ENCODE peak calls at places on chromosomes 4 and X, in eight cellular contexts. B is BJ; M is choroid plexus epithelial cell; Z is mesothelial cell of epicardium; A is ovary; U is GM23338; L is CD4-positive, alpha-beta T cell; T is lower lobe of right lung. K is an unnamed sample.

GRCh38 chrX:154824638-154825037 is 9.8 kb downstream of the SMIM9 start:
- DNase-seq in L (no peak), T (no peak), B (no peak), Z (no peak), A (no peak), M (no peak), U (no peak), K (no peak)

GRCh38 chr4:167555338-167556022 is 321.2 kb upstream of the SPOCK3 start:
- DNase-seq in T (no peak), L (no peak), M (peak; percentile 2), B (no peak), A (no peak), Z (no peak), U (no peak), K (no peak)

GRCh38 chr4:7062816-7063215 is 5.0 kb downstream of the GRPEL1 start:
- DNase-seq in T (no peak), B (no peak), A (no peak), U (no peak), Z (no peak), M (no peak), L (no peak), K (no peak)

GRCh38 chr4:185196437-185196836 is 7.4 kb downstream of the CFAP97 start:
- DNase-seq in U (no peak), A (no peak), L (no peak), T (no peak), M (no peak), B (no peak), Z (no peak), K (no peak)

GRCh38 chr4:173025131-173025530 is 143.5 kb upstream of the GALNT7 start:
- DNase-seq in Z (no peak), T (no peak), U (peak; percentile 91), A (no peak), B (no peak), L (no peak), M (peak; percentile 91), K (no peak)

GRCh38 chr4:7279902-7280301 is 87.6 kb downstream of the SORCS2 start:
- DNase-seq in T (no peak), U (no peak), L (no peak), M (no peak), Z (no peak), A (no peak), B (no peak), K (no peak)

GRCh38 chr4:178738026-178738425 is 1295.8 kb upstream of the AGA start:
- DNase-seq in Z (no peak), T (no peak), U (no peak), L (no peak), A (no peak), M (no peak), B (no peak), K (no peak)

GRCh38 chr4:24753519-24753918 is 41.9 kb upstream of the SOD3 start:
- DNase-seq in M (peak; percentile 20), U (no peak), Z (no peak), B (no peak), A (no peak), T (no peak), L (no peak), K (no peak)

GRCh38 chr4:127045872-127046271 is 586.9 kb upstream of the INTU start:
- DNase-seq in B (no peak), U (peak; percentile 28), Z (no peak), A (no peak), T (no peak), M (no peak), L (no peak), K (no peak)

GRCh38 chr4:6909970-6910339 is 329 bp downstream of the TBC1D14 start:
- DNase-seq in Z (peak; percentile 45), T (peak; percentile 77), B (no peak), U (peak; percentile 47), M (no peak), A (peak; percentile 70), L (no peak), K (no peak)

GRCh38 chr4:94290245-94290644 is 52.4 kb downstream of the HPGDS start:
- DNase-seq in T (no peak), A (no peak), M (peak; percentile 20), L (no peak), U (peak; percentile 10), Z (no peak), B (no peak), K (no peak)

GRCh38 chrX:130688360-130688759 is 214.6 kb downstream of the ENOX2 start:
- DNase-seq in L (no peak), M (no peak), A (no peak), T (no peak), U (no peak), B (no peak), Z (no peak), K (no peak)

DNA sequence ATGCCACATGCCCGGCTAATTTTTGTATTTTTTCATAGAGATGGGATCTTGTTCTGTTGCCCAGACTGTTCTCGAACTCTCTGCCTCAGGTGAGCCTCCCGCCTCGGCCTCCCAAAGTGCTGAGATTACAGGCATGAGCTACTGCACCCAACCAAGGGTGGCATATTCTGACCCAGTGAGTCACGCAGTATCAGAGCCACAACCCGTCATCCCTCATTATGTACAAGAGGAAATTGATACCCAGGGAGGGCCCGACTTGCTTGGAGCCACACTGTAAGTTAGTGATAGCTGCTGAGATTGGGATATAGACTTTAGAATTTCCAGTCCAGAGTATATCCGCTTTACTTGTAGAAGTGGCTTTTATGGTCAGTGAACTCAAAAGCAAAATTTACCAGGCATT is 14.6 kb downstream of the CCKAR start:
- DNase-seq in T (no peak), B (no peak), Z (no peak), U (no peak), A (no peak), L (no peak), M (no peak), K (no peak)
- TF ChIP-seq CTCF in T (no peak), B (no peak), Z (no peak), U (no peak), A (no peak), L (no peak), M (no peak), K (no peak)

GRCh38 chrX:40261955-40262596 is 164.3 kb upstream of the BCOR start:
- DNase-seq in U (no peak), T (peak; percentile 67), Z (no peak), L (no peak), M (peak; percentile 71), A (peak; percentile 86), B (no peak), K (no peak)

GRCh38 chrX:40258909-40259308 is 161.2 kb upstream of the BCOR start:
- DNase-seq in M (no peak), U (no peak), B (no peak), L (no peak), T (no peak), Z (no peak), A (no peak), K (no peak)

GRCh38 chrX:40266490-40267333 is 169.0 kb upstream of the BCOR start:
- DNase-seq in T (peak; percentile 72), A (peak; percentile 83), L (peak; percentile 33), U (peak; percentile 82), M (peak; percentile 72), B (no peak), Z (peak; percentile 36), K (peak; percentile 52)

GRCh38 chrX:40260123-40260751 is 162.5 kb upstream of the BCOR start:
- DNase-seq in L (no peak), B (no peak), M (peak; percentile 43), A (no peak), U (no peak), Z (no peak), T (peak; percentile 72), K (no peak)

DNA sequence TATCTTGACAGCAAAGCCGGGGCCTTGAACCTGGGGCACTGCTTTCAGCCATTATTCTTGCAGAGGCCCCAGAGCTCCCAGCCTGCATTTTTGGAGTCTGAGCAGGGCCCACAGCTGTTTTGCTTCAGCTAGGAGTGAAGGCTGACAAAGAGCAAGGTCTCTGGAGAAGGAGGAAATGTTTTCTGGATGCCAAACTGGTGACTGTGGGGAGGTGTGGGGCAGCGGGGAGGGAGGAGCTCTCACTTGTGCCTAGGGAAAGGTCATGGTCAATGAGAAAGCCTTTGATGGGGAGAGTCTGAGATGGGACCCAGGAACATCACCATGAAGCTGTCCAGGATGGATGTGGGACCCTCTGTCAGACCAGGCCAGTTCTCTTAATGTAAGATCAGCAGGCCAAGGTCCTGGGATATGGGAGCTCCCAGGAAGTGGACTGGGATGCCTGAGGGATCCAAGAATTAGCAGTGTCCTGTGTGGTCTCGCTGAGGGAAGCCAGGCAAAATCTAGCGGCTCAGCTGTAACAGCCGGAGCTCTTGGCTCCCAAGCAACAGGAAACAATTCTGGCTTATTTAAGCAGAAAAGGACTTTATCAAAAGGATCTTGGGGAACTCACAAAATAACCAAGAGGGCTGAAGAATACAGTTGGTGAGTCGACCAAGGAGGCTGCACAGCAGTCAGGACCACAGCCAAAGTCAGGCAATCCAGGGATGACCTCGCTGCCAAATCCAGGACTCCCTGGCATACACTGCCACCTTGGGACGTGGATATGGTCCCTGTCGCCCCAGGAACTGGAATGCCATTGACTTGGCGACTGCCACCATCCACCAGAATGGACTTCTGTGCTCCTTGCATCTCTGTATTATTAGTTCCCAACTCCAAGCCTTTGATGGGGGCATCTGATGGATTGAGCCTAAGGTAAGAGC is 165.1 kb upstream of the BCOR start:
- DNase-seq in Z (no peak), U (no peak), L (no peak), A (peak; percentile 73), T (no peak), B (peak; percentile 16), M (peak; percentile 51), K (no peak)
- TF ChIP-seq CTCF in Z (no peak), U (peak; percentile 7), L (no peak), A (no peak), T (no peak), B (no peak), M (no peak), K (no peak)

DNA sequence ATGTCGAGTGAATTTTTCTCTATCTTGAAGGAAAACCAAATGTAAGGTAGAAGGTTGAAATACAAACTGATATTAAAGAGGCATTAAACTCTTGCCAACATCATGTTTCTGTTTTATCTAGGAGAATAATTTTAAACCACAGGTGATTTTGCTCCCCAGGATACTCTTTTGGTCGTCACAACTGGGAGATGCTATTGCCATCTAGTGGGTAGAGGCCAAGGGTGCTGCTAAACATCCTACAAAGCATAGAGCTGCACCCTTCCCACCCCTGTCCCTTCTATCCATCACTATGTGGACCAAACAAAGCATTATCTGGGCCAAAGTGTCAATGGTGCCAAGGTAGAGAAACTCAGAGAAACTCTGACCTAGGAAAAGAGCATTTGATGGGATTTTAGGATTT is 154.6 kb upstream of the MAGEB2 start:
- DNase-seq in B (no peak), A (no peak), L (no peak), U (peak; percentile 41), M (peak; percentile 44), T (no peak), Z (no peak), K (no peak)
- TF ChIP-seq CTCF in B (peak; percentile 54), A (no peak), L (no peak), U (peak; percentile 66), M (peak; percentile 66), T (no peak), Z (no peak), K (no peak)

DNA sequence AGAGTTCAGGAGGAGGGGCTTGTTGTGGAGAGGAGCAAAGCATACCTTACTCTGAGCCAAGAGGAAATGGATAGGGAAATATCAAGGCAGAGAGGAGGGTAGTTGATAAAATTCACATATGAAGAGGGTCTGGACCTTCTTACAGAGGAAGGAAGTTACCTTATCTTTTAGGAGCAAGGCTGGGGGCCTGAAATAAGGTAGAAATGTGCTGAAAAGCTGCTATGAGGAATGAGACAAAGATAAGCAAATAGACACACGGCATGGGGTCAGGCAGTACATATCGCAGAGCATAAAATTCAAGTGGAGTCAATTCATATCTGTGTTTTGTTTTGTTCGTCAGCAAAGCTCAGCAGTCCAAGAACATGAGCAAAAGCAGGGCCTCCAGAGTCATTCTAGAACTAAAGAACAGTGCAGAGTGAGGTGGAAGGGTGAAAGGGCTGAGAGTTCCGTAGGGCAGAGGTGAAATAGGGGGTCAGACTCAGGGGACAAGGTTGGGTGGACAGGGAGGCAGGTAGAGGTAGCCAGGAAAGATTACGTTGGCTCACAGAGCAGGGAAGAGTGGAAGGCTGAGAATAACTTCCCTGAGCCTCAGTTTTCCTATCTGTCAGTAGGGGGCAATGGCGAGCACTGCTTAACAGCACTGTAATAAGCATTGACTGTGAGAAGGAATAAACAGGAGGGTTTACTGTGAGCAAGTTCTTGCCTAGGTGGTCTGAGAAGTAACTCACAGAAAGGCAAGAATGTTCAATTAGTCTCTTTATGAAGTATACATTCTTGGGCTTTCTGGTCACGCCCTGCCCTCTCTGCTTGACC is 9.2 kb downstream of the VSIG4 start:
- DNase-seq in M (peak; percentile 11), Z (no peak), L (no peak), U (peak; percentile 49), B (no peak), A (no peak), T (no peak), K (peak; percentile 46)
- TF ChIP-seq CTCF in M (peak; percentile 46), Z (peak; percentile 31), L (peak; percentile 51), U (peak; percentile 68), B (peak; percentile 62), A (no peak), T (peak; percentile 47), K (peak; percentile 64)

K was measured in CD14-positive monocyte.